ENCODE peak calls at places on chromosome 7, in six cellular contexts. V is HFFc6; P is C1 segment of cervical spinal cord; Q is activated CD8-positive, alpha-beta memory T cell treated with anti-CD3 and anti-CD28 coated beads for 24 hours; H is cardiac muscle cell; F is A172. S is an unnamed sample.

GRCh38 chr7:98281757-98282652 is 519 bp downstream of the BRI3 start:
- DNase-seq in V (no peak), P (peak), Q (no peak), H (no peak), F (no peak), S (no peak)

GRCh38 chr7:73342645-73343044 is 14.7 kb downstream of the FKBP6 start:
- DNase-seq in V (peak), P (no peak), Q (no peak), H (peak), F (peak), S (peak)

GRCh38 chr7:16524332-16524731 is 2.3 kb upstream of the LRRC72 start:
- DNase-seq in V (no peak), P (no peak), Q (no peak), H (no peak), F (no peak), S (peak)

GRCh38 chr7:117901089-117901797 is 28.0 kb upstream of the CTTNBP2 start:
- DNase-seq in V (no peak), P (no peak), Q (no peak), H (no peak), F (no peak), S (no peak)

GRCh38 chr7:74612015-74612829 is 45.3 kb upstream of the GTF2I start:
- DNase-seq in V (no peak), P (peak), Q (no peak), H (peak), F (peak), S (peak)

GRCh38 chr7:44561962-44562621 is 11.6 kb downstream of the DDX56 start:
- DNase-seq in V (peak), P (no peak), Q (no peak), H (no peak), F (peak), S (peak)

GRCh38 chr7:88217675-88218427 is 2.0 kb downstream of the SRI start:
- DNase-seq in V (no peak), P (no peak), Q (no peak), H (peak), F (no peak), S (no peak)

GRCh38 chr7:119270045-119270464 is 1002.9 kb upstream of the KCND2 start:
- DNase-seq in V (peak), P (peak), Q (no peak), H (peak), F (peak), S (peak)

GRCh38 chr7:67021260-67021659 is 24.6 kb downstream of the TYW1 start:
- DNase-seq in V (no peak), P (no peak), Q (no peak), H (no peak), F (no peak), S (no peak)

GRCh38 chr7:158805414-158805813 is 23.9 kb downstream of the ESYT2 start:
- DNase-seq in V (no peak), P (no peak), Q (no peak), H (no peak), F (no peak), S (no peak)

GRCh38 chr7:77940647-77941046 is 142.1 kb downstream of the PHTF2 start:
- DNase-seq in V (peak), P (no peak), Q (no peak), H (peak), F (peak), S (peak)

GRCh38 chr7:33156441-33156840 is 27.1 kb downstream of the BBS9 start:
- DNase-seq in V (no peak), P (no peak), Q (no peak), H (no peak), F (no peak), S (no peak)

GRCh38 chr7:30433082-30433481 is 45.5 kb downstream of the NOD1 start:
- DNase-seq in V (no peak), P (peak), Q (no peak), H (no peak), F (no peak), S (no peak)

GRCh38 chr7:70457477-70458194 is 674.3 kb upstream of the GALNT17 start:
- DNase-seq in V (no peak), P (no peak), Q (no peak), H (peak), F (no peak), S (no peak)

GRCh38 chr7:50068850-50069551 is 24.0 kb downstream of the ZPBP start:
- DNase-seq in V (peak), P (peak), Q (no peak), H (no peak), F (peak), S (peak)

GRCh38 chr7:157620616-157621015 is 283.8 kb downstream of the DNAJB6 start:
- DNase-seq in V (no peak), P (no peak), Q (no peak), H (no peak), F (no peak), S (no peak)

GRCh38 chr7:5477723-5478531 is 54.3 kb upstream of the TNRC18 start:
- DNase-seq in V (no peak), P (no peak), Q (no peak), H (peak), F (no peak), S (no peak)

GRCh38 chr7:80053098-80053497 is 81.5 kb upstream of the GNAI1 start:
- DNase-seq in V (no peak), P (no peak), Q (no peak), H (peak), F (no peak), S (no peak)

GRCh38 chr7:114818501-114818900 is 103.4 kb upstream of the MDFIC start:
- DNase-seq in V (peak), P (no peak), Q (no peak), H (no peak), F (peak), S (peak)

GRCh38 chr7:158278745-158279320 is 308.8 kb downstream of the PTPRN2 start:
- DNase-seq in V (no peak), P (no peak), Q (no peak), H (no peak), F (no peak), S (no peak)

GRCh38 chr7:151038951-151039849 is 9.1 kb upstream of the ASIC3 start:
- DNase-seq in V (peak), P (no peak), Q (peak), H (peak), F (peak), S (peak)

GRCh38 chr7:68697821-68698280 is 900.4 kb upstream of the AUTS2 start:
- DNase-seq in V (no peak), P (no peak), Q (no peak), H (no peak), F (no peak), S (no peak)

GRCh38 chr7:148306759-148307158 is 283.8 kb upstream of the C7orf33 start:
- DNase-seq in V (no peak), P (no peak), Q (no peak), H (no peak), F (no peak), S (no peak)